ENCODE peak calls at places on chromosome X, in four cellular contexts. One of them, this sample, is unnamed.

GRCh38 chrX:153544747-153545146 is 27.3 kb downstream of the ATP2B3 start:
- DNase-seq in stimulated activated CD4-positive, alpha-beta T cell treated with anti-CD3 and anti-CD28 coated beads, TNF-alpha, amount 100 ng/mL, for 1 hour: no peak
- DNase-seq in LoVo: no peak
- DNase-seq in NCI-H446: no peak
- DNase-seq in this sample: no peak

GRCh38 chrX:139826065-139827044 is 106.5 kb downstream of the ATP11C start:
- DNase-seq in NCI-H446: no peak
- DNase-seq in stimulated activated CD4-positive, alpha-beta T cell treated with anti-CD3 and anti-CD28 coated beads, TNF-alpha, amount 100 ng/mL, for 1 hour: no peak
- DNase-seq in LoVo: no peak
- DNase-seq in this sample: no peak

GRCh38 chrX:39692796-39693195 is 405.0 kb downstream of the BCOR start:
- DNase-seq in stimulated activated CD4-positive, alpha-beta T cell treated with anti-CD3 and anti-CD28 coated beads, TNF-alpha, amount 100 ng/mL, for 1 hour: no peak
- DNase-seq in LoVo: no peak
- DNase-seq in NCI-H446: no peak
- DNase-seq in this sample: no peak

GRCh38 chrX:43211570-43211969 is 433.6 kb upstream of the PPP1R2C start:
- DNase-seq in LoVo: no peak
- DNase-seq in NCI-H446: no peak
- DNase-seq in stimulated activated CD4-positive, alpha-beta T cell treated with anti-CD3 and anti-CD28 coated beads, TNF-alpha, amount 100 ng/mL, for 1 hour: no peak
- DNase-seq in this sample: no peak

GRCh38 chrX:25343060-25343459 is 327.3 kb upstream of the ARX start:
- DNase-seq in NCI-H446: no peak
- DNase-seq in stimulated activated CD4-positive, alpha-beta T cell treated with anti-CD3 and anti-CD28 coated beads, TNF-alpha, amount 100 ng/mL, for 1 hour: no peak
- DNase-seq in LoVo: no peak
- DNase-seq in this sample: no peak

GRCh38 chrX:153302796-153303195 is 18.8 kb downstream of the PNMA6F start:
- DNase-seq in LoVo: no peak
- DNase-seq in stimulated activated CD4-positive, alpha-beta T cell treated with anti-CD3 and anti-CD28 coated beads, TNF-alpha, amount 100 ng/mL, for 1 hour: no peak
- DNase-seq in NCI-H446: no peak
- DNase-seq in this sample: no peak

GRCh38 chrX:50876551-50876950 is 34.0 kb upstream of the BMP15 start:
- DNase-seq in LoVo: no peak
- DNase-seq in stimulated activated CD4-positive, alpha-beta T cell treated with anti-CD3 and anti-CD28 coated beads, TNF-alpha, amount 100 ng/mL, for 1 hour: no peak
- DNase-seq in NCI-H446: no peak
- DNase-seq in this sample: no peak

GRCh38 chrX:120560405-120560841 is 339 bp downstream of the CUL4B start:
- DNase-seq in NCI-H446: no peak
- DNase-seq in stimulated activated CD4-positive, alpha-beta T cell treated with anti-CD3 and anti-CD28 coated beads, TNF-alpha, amount 100 ng/mL, for 1 hour: peak; percentile 3
- DNase-seq in LoVo: peak; percentile 16
- DNase-seq in this sample: no peak

GRCh38 chrX:24260827-24261550 is 52.9 kb downstream of the SUPT20HL2 start:
- DNase-seq in NCI-H446: no peak
- DNase-seq in stimulated activated CD4-positive, alpha-beta T cell treated with anti-CD3 and anti-CD28 coated beads, TNF-alpha, amount 100 ng/mL, for 1 hour: no peak
- DNase-seq in LoVo: no peak
- DNase-seq in this sample: no peak

This sample was measured in stimulated activated naive CD4-positive, alpha-beta T cell.